ENCODE peak calls at places on chromosome 13, in eight cellular contexts. U is uterus, F is upper lobe of left lung, S is heart left ventricle, B is breast epithelium, J is GM12892, O is stomach, Y is gastrocnemius medialis. V is an unnamed sample.

GRCh38 chr13:21344662-21345176 is 114.4 kb downstream of the ZDHHC20 start:
- DNase-seq in F (no peak), S (no peak), O (no peak), Y (no peak), J (no peak), U (no peak), B (no peak), V (no peak)

GRCh38 chr13:28717170-28717569 is 1.6 kb downstream of the SLC46A3 start:
- DNase-seq in J (no peak), O (no peak), U (no peak), B (no peak), F (no peak), Y (no peak), S (no peak), V (no peak)

GRCh38 chr13:48078251-48078656 is 16.6 kb downstream of the MED4 start:
- DNase-seq in Y (no peak), B (no peak), O (no peak), F (no peak), J (peak; percentile 33), S (no peak), U (no peak), V (peak; percentile 31)

GRCh38 chr13:49584771-49585182 is 581 bp downstream of the RCBTB1 start:
- DNase-seq in B (no peak), O (no peak), Y (no peak), S (no peak), J (no peak), U (no peak), F (no peak), V (peak; percentile 42)

GRCh38 chr13:99227909-99228688 is 27.4 kb downstream of the UBAC2 start:
- DNase-seq in B (no peak), O (no peak), F (peak; percentile 62), U (no peak), S (no peak), J (no peak), Y (peak; percentile 87), V (no peak)

GRCh38 chr13:67122251-67122650 is 107.9 kb downstream of the PCDH9 start:
- DNase-seq in O (no peak), U (no peak), Y (no peak), J (no peak), S (no peak), B (no peak), F (no peak), V (no peak)

GRCh38 chr13:49869514-49869913 is 66.6 kb downstream of the SPRYD7 start:
- DNase-seq in U (no peak), Y (no peak), F (no peak), J (no peak), B (no peak), O (no peak), S (no peak), V (peak; percentile 28)

GRCh38 chr13:114234266-114234644 is 442 bp upstream of the CDC16 start:
- DNase-seq in S (no peak), Y (no peak), U (no peak), B (no peak), J (no peak), F (no peak), O (no peak), V (no peak)

GRCh38 chr13:36981156-36981743 is 17.9 kb downstream of the ALG5 start:
- DNase-seq in Y (no peak), F (no peak), B (no peak), J (no peak), S (no peak), U (no peak), O (no peak), V (peak; percentile 54)

GRCh38 chr13:113458218-113459065 is 5.2 kb upstream of the ADPRHL1 start:
- DNase-seq in F (no peak), Y (no peak), J (no peak), S (no peak), B (no peak), O (no peak), U (no peak), V (peak; percentile 36)

GRCh38 chr13:98537306-98537705 is 39.6 kb downstream of the STK24 start:
- DNase-seq in S (no peak), F (no peak), B (no peak), J (no peak), U (no peak), O (no peak), Y (no peak), V (no peak)

GRCh38 chr13:39415403-39415802 is 187.6 kb downstream of the LHFPL6 start:
- DNase-seq in S (peak; percentile 68), U (peak; percentile 53), F (peak; percentile 61), O (no peak), Y (no peak), B (no peak), J (no peak), V (peak; percentile 52)

GRCh38 chr13:52158629-52159158 is 703 bp downstream of the NEK3 start:
- DNase-seq in B (no peak), F (peak; percentile 47), J (no peak), U (peak; percentile 33), O (no peak), Y (no peak), S (no peak), V (peak; percentile 48)

GRCh38 chr13:49356224-49356623 is 87.6 kb downstream of the CAB39L start:
- DNase-seq in F (no peak), B (no peak), U (no peak), Y (no peak), O (no peak), J (no peak), S (no peak), V (no peak)

GRCh38 chr13:38688674-38689073 is 1.8 kb downstream of the FREM2 start:
- DNase-seq in O (no peak), U (no peak), J (no peak), F (no peak), Y (no peak), B (no peak), S (no peak), V (no peak)

GRCh38 chr13:50248537-50249521 is 233.6 kb downstream of the KCNRG start:
- DNase-seq in S (no peak), B (no peak), O (no peak), U (no peak), F (no peak), Y (no peak), J (no peak), V (no peak)

GRCh38 chr13:91133941-91134772 is 213.3 kb upstream of the MIR17HG start:
- DNase-seq in U (no peak), O (peak; percentile 42), Y (no peak), B (peak; percentile 53), J (no peak), S (no peak), F (peak; percentile 27), V (peak; percentile 36)

GRCh38 chr13:112710855-112711527 is 21.2 kb downstream of the ATP11A start:
- DNase-seq in U (peak; percentile 62), S (no peak), B (no peak), J (no peak), Y (no peak), F (peak; percentile 20), O (no peak), V (no peak)

GRCh38 chr13:48294670-48295069 is 8.9 kb upstream of the RB1 start:
- DNase-seq in B (no peak), F (no peak), S (no peak), Y (no peak), U (no peak), O (no peak), J (no peak), V (no peak)

DNA sequence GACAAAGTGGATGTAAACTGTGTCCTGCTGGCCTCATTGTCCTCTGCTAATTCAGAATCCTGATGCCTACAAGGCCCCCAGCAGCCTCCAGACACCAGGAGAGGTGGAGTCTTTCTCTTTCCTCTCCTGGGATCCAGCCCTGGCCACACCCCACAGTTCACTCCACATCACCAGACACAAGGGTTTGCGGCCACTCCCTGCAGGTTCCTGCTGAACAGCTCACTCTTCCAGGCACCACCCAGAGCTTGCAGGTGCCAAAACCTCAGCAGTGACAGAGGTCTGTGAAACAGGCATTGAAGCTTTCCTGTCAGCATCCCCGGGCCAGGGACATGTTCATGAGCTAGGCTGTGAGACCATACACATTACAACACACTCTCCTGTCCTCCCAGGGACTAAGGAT is 11.3 kb upstream of the ATP12A start:
- DNase-seq in Y (no peak), F (peak; percentile 81), O (no peak), U (no peak), S (no peak), B (no peak), J (no peak), V (no peak)
- TF ChIP-seq POLR2A in Y (no peak), F (no peak), O (no peak), U (no peak), S (no peak), B (no peak), J (no peak), V (no peak)

DNA sequence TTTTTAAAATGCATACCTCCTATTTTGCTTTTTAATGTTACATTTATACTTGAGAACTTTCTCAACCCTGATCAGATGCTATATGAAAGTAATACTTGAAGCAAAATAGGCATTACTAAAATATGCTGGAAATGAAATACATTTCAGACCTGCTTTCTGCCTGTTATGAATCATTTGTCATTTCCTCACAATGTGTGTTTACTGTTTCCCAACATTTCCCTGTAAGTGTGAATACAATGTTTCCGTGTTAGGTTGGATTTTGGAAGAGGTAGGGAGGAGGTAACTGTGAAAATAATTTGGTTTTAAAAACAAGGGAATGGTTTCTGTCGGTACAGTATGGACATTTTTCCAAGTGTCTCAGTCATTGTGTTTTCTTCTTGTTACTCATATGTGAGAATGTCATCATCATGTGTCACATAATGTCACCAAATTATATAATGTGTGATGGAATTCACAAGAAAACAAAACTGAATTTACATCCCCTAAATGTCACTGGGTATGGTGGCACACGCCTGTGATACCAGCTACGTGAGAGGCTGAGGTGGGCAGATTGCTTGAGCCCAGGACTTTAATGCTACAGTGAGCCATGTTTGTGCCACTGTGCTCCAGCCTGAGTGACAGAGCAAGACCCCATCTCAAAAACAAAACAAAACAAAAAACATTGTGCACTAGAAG is 43.0 kb downstream of the ZAR1L start:
- DNase-seq in B (no peak), F (no peak), U (no peak), S (no peak), O (no peak), Y (no peak), J (no peak), V (no peak)
- TF ChIP-seq POLR2A in B (no peak), F (no peak), U (no peak), S (no peak), O (no peak), Y (no peak), J (no peak), V (no peak)

GRCh38 chr13:110915874-110916670 is 1.2 kb upstream of the ANKRD10 start:
- DNase-seq in O (no peak), F (no peak), U (no peak), S (no peak), J (no peak), Y (no peak), B (no peak), V (peak; percentile 45)
- TF ChIP-seq POLR2A in O (no peak), F (peak; percentile 10), U (no peak), S (no peak), J (no peak), Y (peak; percentile 31), B (no peak), V (no peak)

DNA sequence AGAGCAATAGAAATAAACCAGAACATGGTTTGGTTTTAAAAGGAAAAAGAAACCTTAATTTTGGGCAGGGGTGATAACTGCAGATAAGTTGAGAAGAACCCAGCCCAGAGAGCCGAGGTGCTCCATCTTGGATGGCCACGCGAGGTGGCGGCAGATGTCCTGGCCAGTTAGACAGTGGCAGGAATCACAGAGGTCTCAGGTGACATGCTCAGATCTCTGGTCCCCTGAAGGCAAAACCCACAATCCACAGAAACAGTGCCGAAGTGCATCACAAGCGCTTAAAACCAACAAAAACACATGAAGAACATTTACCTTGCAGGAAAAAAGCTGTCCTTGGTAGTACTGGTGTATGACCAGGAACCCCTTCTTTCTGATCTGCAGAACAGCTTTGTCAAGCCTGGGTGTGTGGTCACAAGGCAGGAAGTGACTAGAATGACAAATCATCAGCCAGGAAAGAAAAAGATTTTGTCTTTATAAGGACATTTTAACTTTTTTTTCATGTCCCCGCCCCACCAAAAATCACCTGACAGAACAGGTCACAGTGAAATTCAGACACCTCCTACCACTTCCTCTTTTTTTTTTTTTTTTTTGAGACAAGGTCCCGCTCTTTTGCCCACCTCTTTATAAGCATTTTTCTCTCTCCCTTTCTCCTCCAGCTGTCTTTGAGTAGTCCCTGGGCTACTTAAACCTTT is at the start of gene LCP1:
- DNase-seq in J (no peak), U (no peak), B (no peak), O (peak; percentile 34), Y (no peak), F (peak; percentile 60), S (no peak), V (peak; percentile 83)
- TF ChIP-seq POLR2A in J (peak; percentile 100), U (no peak), B (no peak), O (peak; percentile 23), Y (peak; percentile 50), F (peak; percentile 50), S (no peak), V (peak; percentile 88)

V was measured in erythroblast.